ENCODE peak calls at places on chromosome 4, in five cellular contexts. P is IMR-90, H is trophoblast cell, F is mesenchymal stem cell, K is neuronal stem cell. W is an unnamed sample.

GRCh38 chr4:128427832-128428366 is 140.3 kb upstream of the PGRMC2 start:
- DNase-seq in P (peak; percentile 68), H (peak; percentile 96), F (peak; percentile 41), K (no peak), W (no peak)

GRCh38 chr4:24805566-24805965 is 10.2 kb downstream of the SOD3 start:
- DNase-seq in P (no peak), H (peak; percentile 10), F (no peak), K (no peak), W (no peak)

GRCh38 chr4:106898621-106899230 is 137.4 kb downstream of the DKK2 start:
- DNase-seq in P (peak; percentile 53), H (peak; percentile 82), F (peak; percentile 60), K (peak; percentile 50), W (peak; percentile 27)

GRCh38 chr4:73593631-73594241 is 26.5 kb downstream of the RASSF6 start:
- DNase-seq in P (peak; percentile 49), H (peak; percentile 75), F (peak; percentile 45), K (no peak), W (no peak)

GRCh38 chr4:7857993-7858392 is 81.7 kb downstream of the AFAP1 start:
- DNase-seq in P (no peak), H (no peak), F (no peak), K (no peak), W (no peak)

GRCh38 chr4:119493419-119493818 is 135.2 kb downstream of the PDE5A start:
- DNase-seq in P (no peak), H (peak; percentile 5), F (no peak), K (no peak), W (no peak)

GRCh38 chr4:2172627-2173231 is 69.2 kb downstream of the HAUS3 start:
- DNase-seq in P (no peak), H (no peak), F (no peak), K (no peak), W (no peak)

GRCh38 chr4:168308912-168309311 is 9.6 kb downstream of the DDX60 start:
- DNase-seq in P (no peak), H (no peak), F (no peak), K (no peak), W (no peak)

GRCh38 chr4:16136321-16136720 is 52.5 kb upstream of the PROM1 start:
- DNase-seq in P (no peak), H (no peak), F (no peak), K (no peak), W (no peak)

GRCh38 chr4:47334597-47335185 is 128.8 kb downstream of the COMMD8 start:
- DNase-seq in P (peak; percentile 71), H (peak; percentile 71), F (peak; percentile 38), K (no peak), W (no peak)

GRCh38 chr4:7503597-7503996 is 68.9 kb upstream of the PSAPL1 start:
- DNase-seq in P (no peak), H (no peak), F (no peak), K (no peak), W (no peak)

GRCh38 chr4:8727546-8728510 is 135.3 kb downstream of the CPZ start:
- DNase-seq in P (no peak), H (no peak), F (no peak), K (no peak), W (peak; percentile 22)

GRCh38 chr4:80112236-80112635 is 39.2 kb upstream of the ANTXR2 start:
- DNase-seq in P (peak; percentile 18), H (peak; percentile 39), F (no peak), K (no peak), W (no peak)

GRCh38 chr4:71713611-71714203 is 70.2 kb downstream of the GC start:
- DNase-seq in P (peak; percentile 77), H (peak; percentile 72), F (peak; percentile 63), K (no peak), W (no peak)

GRCh38 chr4:48746608-48747374 is 33.3 kb downstream of the FRYL start:
- DNase-seq in P (no peak), H (peak; percentile 27), F (no peak), K (no peak), W (no peak)

GRCh38 chr4:38360201-38360600 is 303.8 kb upstream of the KLF3 start:
- DNase-seq in P (no peak), H (no peak), F (no peak), K (no peak), W (no peak)

GRCh38 chr4:123397276-123398150 is 918 bp downstream of the SPRY1 start:
- DNase-seq in P (peak; percentile 36), H (peak; percentile 51), F (peak; percentile 72), K (peak; percentile 71), W (peak; percentile 79)

GRCh38 chr4:80069108-80069836 is 3.8 kb downstream of the ANTXR2 start:
- DNase-seq in P (peak; percentile 36), H (no peak), F (no peak), K (no peak), W (no peak)

GRCh38 chr4:122163301-122163700 is 11.2 kb downstream of the BLTP1 start:
- DNase-seq in P (no peak), H (no peak), F (no peak), K (no peak), W (no peak)

GRCh38 chr4:141066690-141067089 is 66.6 kb downstream of the RNF150 start:
- DNase-seq in P (no peak), H (no peak), F (no peak), K (no peak), W (no peak)

GRCh38 chr4:82851902-82852750 is 38.8 kb downstream of the SEC31A start:
- DNase-seq in P (peak; percentile 49), H (peak; percentile 39), F (peak; percentile 67), K (peak; percentile 12), W (no peak)

GRCh38 chr4:149280886-149281285 is 534.8 kb downstream of the IQCM start:
- DNase-seq in P (peak; percentile 48), H (no peak), F (no peak), K (no peak), W (no peak)

GRCh38 chr4:141642711-141643110 is 6.3 kb downstream of the IL15 start:
- DNase-seq in P (no peak), H (no peak), F (no peak), K (no peak), W (no peak)

GRCh38 chr4:141425124-141425523 is 204.4 kb downstream of the ZNF330 start:
- DNase-seq in P (peak; percentile 93), H (no peak), F (peak; percentile 72), K (no peak), W (no peak)

GRCh38 chr4:212438-213174 is 88.3 kb downstream of the ZNF718 start:
- DNase-seq in P (peak; percentile 71), H (peak; percentile 94), F (peak; percentile 89), K (peak; percentile 75), W (no peak)

GRCh38 chr4:180058731-180059215 is 2184.4 kb upstream of the TENM3 start:
- DNase-seq in P (peak; percentile 44), H (no peak), F (peak; percentile 67), K (peak; percentile 61), W (peak; percentile 78)

GRCh38 chr4:53777244-53777984 is 186.1 kb upstream of the LNX1 start:
- DNase-seq in P (peak; percentile 92), H (peak; percentile 19), F (peak; percentile 74), K (no peak), W (no peak)

GRCh38 chr4:151865327-151865726 is 104.5 kb upstream of the GATB start:
- DNase-seq in P (no peak), H (peak; percentile 24), F (no peak), K (no peak), W (no peak)

GRCh38 chr4:112649055-112649408 is 12.1 kb downstream of the LARP7 start:
- DNase-seq in P (no peak), H (no peak), F (no peak), K (no peak), W (no peak)

GRCh38 chr4:112647785-112648184 is 10.8 kb downstream of the LARP7 start:
- DNase-seq in P (no peak), H (no peak), F (no peak), K (no peak), W (no peak)

GRCh38 chr4:112646632-112647537 is 9.9 kb downstream of the LARP7 start:
- DNase-seq in P (no peak), H (no peak), F (no peak), K (no peak), W (no peak)

GRCh38 chr4:112650332-112650731 is 13.4 kb downstream of the LARP7 start:
- DNase-seq in P (no peak), H (no peak), F (no peak), K (no peak), W (no peak)

DNA sequence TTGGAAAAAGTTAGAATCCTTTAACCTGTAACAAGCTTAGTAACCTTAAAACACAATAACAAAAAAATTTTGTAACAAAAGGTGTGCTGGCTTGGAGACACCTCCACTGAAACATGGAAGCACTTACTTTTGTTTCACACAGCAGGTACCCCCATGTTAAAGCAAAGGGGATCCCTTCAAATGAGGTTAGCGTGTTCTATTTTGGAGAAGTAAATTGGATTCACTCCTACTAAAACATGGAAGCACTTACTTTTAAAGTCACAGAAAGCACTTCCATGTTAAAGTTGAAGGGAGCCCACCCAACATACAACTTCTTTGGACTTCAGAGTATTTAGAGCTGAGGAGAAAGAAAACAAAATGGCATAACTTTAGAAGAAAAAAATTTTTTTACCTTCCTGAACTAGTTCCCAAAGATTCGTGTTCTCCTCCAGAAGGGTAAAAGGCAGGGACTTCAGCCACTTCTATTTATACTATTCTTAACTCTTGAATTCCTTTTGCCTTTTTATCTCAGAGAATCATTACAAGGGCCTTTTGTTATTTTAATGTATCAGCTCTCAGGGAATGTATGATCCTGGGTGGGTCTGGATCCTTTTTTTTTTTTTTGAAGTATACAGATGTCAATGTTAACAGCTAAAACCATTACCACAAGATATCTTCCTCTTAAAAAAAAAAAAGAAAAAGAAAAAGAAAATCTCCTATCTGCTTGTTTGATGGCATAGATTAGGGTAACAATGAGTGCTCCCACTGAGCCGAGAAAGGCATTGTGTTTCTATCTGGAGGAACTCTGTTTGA is 11.5 kb downstream of the LARP7 start:
- DNase-seq in P (peak; percentile 33), H (no peak), F (no peak), K (no peak), W (peak; percentile 72)
- H3K14ac ChIP-seq in P (no peak overlapping the region), H (no peak overlapping the region), F (no peak overlapping the region), K (no peak overlapping the region), W (peak overlapping the region; percentile 17)

GRCh38 chr4:6364146-6364545 is 94.5 kb downstream of the WFS1 start:
- DNase-seq in P (no peak), H (no peak), F (no peak), K (no peak), W (no peak)
- H3K9me3 ChIP-seq in P (no peaks in the 10 kb centered on the region), H (peaks cover 6% of the 10 kb centered on the region), F (peaks cover 3% of the 10 kb centered on the region), K (no peaks in the 10 kb centered on the region), W (no peaks in the 10 kb centered on the region)

DNA sequence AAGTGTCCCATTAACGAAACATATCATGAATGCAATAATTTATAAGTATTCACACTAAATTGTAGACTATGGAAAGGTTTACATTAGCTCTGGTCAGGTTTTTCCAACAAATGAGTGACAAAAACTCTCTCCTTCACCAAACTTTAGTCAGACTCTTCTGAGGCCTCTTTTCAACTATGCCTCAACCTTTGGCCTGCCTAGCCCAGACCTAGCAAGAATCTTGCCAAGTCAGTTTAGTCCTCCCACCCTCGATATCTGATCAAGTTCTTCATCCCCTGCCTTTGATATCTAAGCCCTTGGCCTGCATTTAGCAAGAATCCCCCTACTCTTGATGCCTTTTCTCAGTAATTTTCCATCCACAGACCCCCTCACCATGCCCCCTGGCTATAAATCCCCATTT is 37.9 kb downstream of the CCDC158 start:
- DNase-seq in P (no peak), H (peak; percentile 86), F (no peak), K (no peak), W (no peak)
- H3K14ac ChIP-seq in P (no peak overlapping the region), H (no peak overlapping the region), F (no peak overlapping the region), K (no peak overlapping the region), W (no peak overlapping the region)

DNA sequence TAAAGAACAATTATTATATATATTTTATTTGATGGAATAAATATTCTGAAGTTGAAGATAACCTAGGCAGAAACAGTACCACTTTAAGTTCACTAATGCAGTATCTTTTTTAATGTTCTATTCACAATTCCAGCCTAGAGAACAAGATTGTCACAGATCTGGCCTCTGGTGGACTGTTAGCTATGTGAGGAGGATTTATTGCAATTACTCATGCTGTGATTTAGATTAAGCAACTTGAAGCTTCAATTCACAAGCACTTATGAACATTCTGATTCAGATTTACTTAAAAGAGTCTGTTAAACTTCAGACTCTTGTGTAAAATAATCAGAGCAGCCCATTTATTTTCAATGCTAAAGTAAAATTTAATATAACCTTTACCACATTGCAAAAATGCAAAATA is 1489.8 kb downstream of the STIM2 start:
- DNase-seq in P (peak; percentile 72), H (no peak), F (peak; percentile 53), K (no peak), W (no peak)
- H3K9me3 ChIP-seq in P (peaks cover 2% of the 10 kb centered on the region), H (no peaks in the 10 kb centered on the region), F (no peaks in the 10 kb centered on the region), K (peaks cover 10% of the 10 kb centered on the region), W (no peaks in the 10 kb centered on the region)

W was measured in H9.